ENCODE peak calls at places on chromosome 7, in seven cellular contexts. U is astrocyte of the spinal cord, O is IMR-90, D is keratinocyte, M is right atrium auricular region, E is lower leg skin, Y is mucosa of descending colon. I is an unnamed sample.

GRCh38 chr7:78514653-78515052 is 716.1 kb downstream of the PHTF2 start:
- DNase-seq in U (no peak), O (no peak), D (no peak), M (no peak), E (no peak), Y (no peak), I (no peak)

GRCh38 chr7:4361774-4362173 is 320.3 kb upstream of the FOXK1 start:
- DNase-seq in U (no peak), O (no peak), D (no peak), M (no peak), E (no peak), Y (no peak), I (no peak)

GRCh38 chr7:2154831-2155230 is 77.9 kb downstream of the MAD1L1 start:
- DNase-seq in U (no peak), O (no peak), D (no peak), M (no peak), E (no peak), Y (no peak), I (no peak)

GRCh38 chr7:152341039-152341913 is 94.5 kb downstream of the KMT2C start:
- DNase-seq in U (peak; percentile 68), O (peak; percentile 72), D (no peak), M (no peak), E (peak; percentile 20), Y (peak; percentile 47), I (peak; percentile 58)

GRCh38 chr7:142481548-142481947 is 223.7 kb upstream of the PRSS58 start:
- DNase-seq in U (peak; percentile 30), O (peak; percentile 53), D (no peak), M (no peak), E (no peak), Y (no peak), I (peak; percentile 39)

GRCh38 chr7:144941127-144941526 is 105.3 kb upstream of the TPK1 start:
- DNase-seq in U (no peak), O (no peak), D (no peak), M (no peak), E (no peak), Y (no peak), I (no peak)

GRCh38 chr7:93890041-93890463 is 501 bp downstream of the TFPI2 start:
- DNase-seq in U (peak; percentile 73), O (peak; percentile 63), D (no peak), M (no peak), E (no peak), Y (peak; percentile 7), I (peak; percentile 46)

GRCh38 chr7:51024867-51025266 is 242.2 kb upstream of the GRB10 start:
- DNase-seq in U (no peak), O (no peak), D (no peak), M (peak; percentile 51), E (no peak), Y (no peak), I (no peak)

GRCh38 chr7:30023524-30023923 is 3.0 kb downstream of the FKBP14 start:
- DNase-seq in U (no peak), O (no peak), D (no peak), M (no peak), E (no peak), Y (no peak), I (no peak)

GRCh38 chr7:74307738-74308505 is 18.7 kb downstream of the CLIP2 start:
- DNase-seq in U (no peak), O (no peak), D (no peak), M (no peak), E (no peak), Y (no peak), I (no peak)

GRCh38 chr7:74304550-74304949 is 15.3 kb downstream of the CLIP2 start:
- DNase-seq in U (no peak), O (no peak), D (no peak), M (no peak), E (no peak), Y (no peak), I (no peak)

GRCh38 chr7:74306737-74307469 is 17.7 kb downstream of the CLIP2 start:
- DNase-seq in U (peak; percentile 75), O (peak; percentile 85), D (no peak), M (no peak), E (no peak), Y (no peak), I (peak; percentile 43)

GRCh38 chr7:74302745-74303221 is 13.6 kb downstream of the CLIP2 start:
- DNase-seq in U (no peak), O (no peak), D (no peak), M (no peak), E (no peak), Y (no peak), I (no peak)

DNA sequence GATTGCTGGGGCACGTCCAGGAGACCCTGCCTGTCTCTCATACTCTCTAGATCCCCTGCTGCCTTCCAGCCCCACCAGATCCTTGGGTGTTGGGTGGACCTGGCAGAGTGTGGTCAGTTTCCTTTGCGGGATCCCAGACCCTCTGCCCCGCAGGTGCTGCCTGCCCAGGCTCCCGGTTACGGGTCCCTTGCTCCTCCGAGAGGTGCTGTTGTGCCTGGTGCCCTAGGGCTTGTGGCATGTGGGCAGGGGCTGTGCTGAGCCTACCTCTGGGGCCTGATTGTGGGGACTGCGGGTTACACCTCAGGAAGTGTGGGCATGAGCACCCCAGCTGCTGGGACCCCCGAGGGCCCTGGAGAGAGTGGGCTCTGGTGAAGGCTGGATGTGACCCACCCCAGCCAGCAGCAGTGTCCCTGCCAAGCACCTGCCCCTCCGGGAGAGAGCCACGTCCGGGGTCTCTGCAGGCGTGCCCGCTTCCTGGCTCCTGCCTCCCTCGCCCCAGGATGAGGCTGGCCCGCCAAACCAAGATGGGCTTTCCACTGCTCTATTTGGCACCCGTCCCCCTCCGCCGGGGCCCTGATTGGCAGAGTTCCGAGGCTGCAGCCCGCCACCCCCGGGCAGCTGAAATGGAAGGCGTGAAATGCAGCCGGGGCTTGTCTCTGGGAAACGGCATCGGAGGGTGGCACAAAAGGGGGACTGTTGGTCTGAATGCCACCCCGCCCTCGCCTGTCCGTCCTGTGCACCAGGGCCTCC is 17.0 kb downstream of the CLIP2 start:
- DNase-seq in U (no peak), O (no peak), D (no peak), M (no peak), E (no peak), Y (no peak), I (no peak)
- H3K4me3 ChIP-seq in U (no peak overlapping the region), O (no peak overlapping the region), D (no peak overlapping the region), M (peak overlapping the region; percentile 31), E (no peak overlapping the region), Y (no peak overlapping the region), I (no peak overlapping the region)

GRCh38 chr7:1053002-1053411 is 8.7 kb downstream of the GPR146 start:
- DNase-seq in U (no peak), O (no peak), D (no peak), M (no peak), E (no peak), Y (no peak), I (no peak)

GRCh38 chr7:1053816-1054370 is 9.5 kb downstream of the GPR146 start:
- DNase-seq in U (no peak), O (no peak), D (no peak), M (no peak), E (no peak), Y (no peak), I (no peak)

GRCh38 chr7:1055084-1055450 is 10.7 kb downstream of the GPR146 start:
- DNase-seq in U (peak; percentile 64), O (peak; percentile 26), D (no peak), M (peak; percentile 85), E (no peak), Y (peak; percentile 59), I (no peak)

GRCh38 chr7:1055491-1056005 is 11.2 kb downstream of the GPR146 start:
- DNase-seq in U (no peak), O (no peak), D (no peak), M (no peak), E (no peak), Y (no peak), I (no peak)

DNA sequence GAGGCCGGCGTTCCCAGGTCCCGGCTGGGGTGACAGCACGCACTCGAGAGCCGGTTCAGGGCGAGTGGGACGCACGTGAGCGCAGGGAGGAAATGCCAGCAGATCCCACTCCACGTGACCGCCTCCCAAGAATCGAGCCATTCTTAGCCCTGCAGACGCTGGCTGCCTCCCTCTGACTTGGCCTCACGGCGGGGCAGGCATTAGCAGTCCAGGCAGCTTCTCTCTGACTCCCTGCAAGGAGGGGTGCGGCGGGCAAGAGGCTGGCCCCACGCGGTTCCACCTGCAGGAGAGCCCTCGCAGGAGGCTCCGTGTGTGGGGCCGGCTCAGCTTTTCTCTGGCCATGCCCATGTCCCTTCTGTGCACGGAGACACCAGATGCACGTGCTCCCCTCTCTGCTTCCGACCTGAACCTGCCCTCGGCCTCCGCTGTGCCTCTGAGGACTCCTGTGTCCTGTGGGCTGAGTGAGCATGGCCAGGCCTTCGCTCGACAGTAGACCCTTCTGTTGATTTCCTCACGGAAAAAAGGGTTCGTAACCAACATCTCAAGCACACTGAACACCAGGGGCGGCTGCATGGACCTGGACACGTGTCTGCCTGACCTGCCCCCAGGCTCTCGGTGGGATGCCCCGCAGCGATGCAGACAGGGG is 10.2 kb downstream of the GPR146 start:
- DNase-seq in U (no peak), O (no peak), D (no peak), M (no peak), E (no peak), Y (no peak), I (no peak)
- H3K4me3 ChIP-seq in U (no peak overlapping the region), O (no peak overlapping the region), D (no peak overlapping the region), M (peak overlapping the region; percentile 41), E (no peak overlapping the region), Y (no peak overlapping the region), I (no peak overlapping the region)

GRCh38 chr7:6376820-6377219 is 70.9 kb downstream of the DAGLB start:
- DNase-seq in U (no peak), O (no peak), D (no peak), M (no peak), E (no peak), Y (no peak), I (no peak)
- H3K4me3 ChIP-seq in U (no peak overlapping the region), O (no peak overlapping the region), D (peak overlapping the region; percentile 62), M (peak overlapping the region; percentile 12), E (no peak overlapping the region), Y (no peak overlapping the region), I (peak overlapping the region; percentile 22)

GRCh38 chr7:27182861-27183681 is 2.0 kb downstream of the HOXA11 start:
- DNase-seq in U (no peak), O (no peak), D (no peak), M (no peak), E (no peak), Y (no peak), I (no peak)

GRCh38 chr7:27185013-27185707 is at the start of gene HOXA11:
- DNase-seq in U (no peak), O (peak; percentile 20), D (no peak), M (no peak), E (peak; percentile 83), Y (peak; percentile 89), I (no peak)

GRCh38 chr7:27183682-27184341 is 1.2 kb downstream of the HOXA11 start:
- DNase-seq in U (no peak), O (no peak), D (no peak), M (no peak), E (peak; percentile 22), Y (no peak), I (no peak)

GRCh38 chr7:27185708-27186449 is 847 bp upstream of the HOXA11 start:
- DNase-seq in U (no peak), O (no peak), D (no peak), M (no peak), E (peak; percentile 18), Y (no peak), I (no peak)

DNA sequence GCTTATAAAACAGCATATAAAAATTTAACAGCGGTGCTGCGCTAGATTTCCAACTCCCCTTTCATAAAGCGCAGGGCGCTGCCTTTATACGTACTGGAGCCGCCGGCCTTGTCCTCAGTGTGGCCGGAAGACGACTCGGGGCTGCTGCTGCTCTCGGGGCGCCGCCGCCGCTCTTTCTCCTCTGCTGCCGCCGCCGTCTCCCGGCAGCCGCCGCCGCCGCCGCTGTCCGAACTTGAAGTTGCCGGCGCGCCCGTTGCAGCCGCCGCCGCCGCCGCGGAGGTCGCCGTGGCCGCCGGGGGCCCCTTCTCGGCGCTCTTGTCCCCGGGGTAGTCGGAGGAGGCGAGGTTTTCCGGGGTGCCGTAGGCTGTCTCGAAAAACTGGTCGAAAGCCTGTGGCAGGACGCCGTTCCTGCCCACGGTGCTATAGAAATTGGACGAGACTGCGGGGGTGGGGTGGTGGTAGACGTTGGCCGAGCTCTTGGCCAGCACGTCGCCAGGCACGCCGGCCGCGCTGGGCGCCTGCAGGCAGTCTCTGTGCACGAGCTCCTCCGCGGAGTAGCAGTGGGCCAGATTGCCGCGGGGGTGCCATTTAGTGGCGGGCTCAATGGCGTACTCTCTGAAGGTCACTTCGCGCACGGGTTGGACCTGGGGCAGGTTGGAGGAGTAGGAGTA is 555 bp downstream of the HOXA11 start:
- DNase-seq in U (no peak), O (peak; percentile 27), D (no peak), M (no peak), E (peak; percentile 31), Y (peak; percentile 76), I (no peak)
- H3K4me3 ChIP-seq in U (peak overlapping the region; percentile 34), O (peak overlapping the region; percentile 41), D (peak overlapping the region; percentile 44), M (peak overlapping the region; percentile 37), E (peak overlapping the region; percentile 41), Y (peak overlapping the region; percentile 50), I (no peak overlapping the region)